ENCODE peak calls at places on chromosomes 5 and 9, in four cellular contexts. One of them, this sample, is unnamed.

GRCh38 chr9:121674952-121675351 is 23.5 kb downstream of the DAB2IP start:
- DNase-seq in GM12878: no peak
- DNase-seq in H1: no peak
- DNase-seq in HepG2: no peak
- DNase-seq in this sample: no peak

GRCh38 chr5:1514027-1514818 is 9.5 kb downstream of the LPCAT1 start:
- DNase-seq in GM12878: no peak
- DNase-seq in H1: no peak
- DNase-seq in HepG2: no peak
- DNase-seq in this sample: no peak

GRCh38 chr5:26231316-26231715 is 807.1 kb downstream of the CDH9 start:
- DNase-seq in GM12878: no peak
- DNase-seq in H1: no peak
- DNase-seq in HepG2: no peak
- DNase-seq in this sample: no peak

GRCh38 chr9:127828262-127829031 is 25.8 kb downstream of the FPGS start:
- DNase-seq in GM12878: no peak
- DNase-seq in H1: peak
- DNase-seq in HepG2: peak
- DNase-seq in this sample: peak

GRCh38 chr5:18394154-18394804 is 760.0 kb downstream of the TAF11L14 start:
- DNase-seq in GM12878: no peak
- DNase-seq in H1: peak
- DNase-seq in HepG2: peak
- DNase-seq in this sample: peak

GRCh38 chr5:150457112-150457511 is 7.6 kb upstream of the RPS14 start:
- DNase-seq in GM12878: no peak
- DNase-seq in H1: no peak
- DNase-seq in HepG2: no peak
- DNase-seq in this sample: no peak

GRCh38 chr9:110536802-110537201 is 42.7 kb downstream of the SVEP1 start:
- DNase-seq in GM12878: no peak
- DNase-seq in H1: no peak
- DNase-seq in HepG2: no peak
- DNase-seq in this sample: no peak

GRCh38 chr5:31476607-31477200 is 55.2 kb downstream of the DROSHA start:
- DNase-seq in GM12878: no peak
- DNase-seq in H1: no peak
- DNase-seq in HepG2: no peak
- DNase-seq in this sample: no peak

GRCh38 chr5:170143091-170143490 is 37.4 kb downstream of the FOXI1 start:
- DNase-seq in GM12878: no peak
- DNase-seq in H1: no peak
- DNase-seq in HepG2: no peak
- DNase-seq in this sample: no peak

GRCh38 chr9:109806506-109807115 is 26.6 kb downstream of the PALM2AKAP2 start:
- DNase-seq in GM12878: no peak
- DNase-seq in H1: no peak
- DNase-seq in HepG2: no peak
- DNase-seq in this sample: no peak

GRCh38 chr5:152271420-152271819 is 133.7 kb downstream of the NMUR2 start:
- DNase-seq in GM12878: peak
- DNase-seq in H1: no peak
- DNase-seq in HepG2: peak
- DNase-seq in this sample: peak

GRCh38 chr5:44875661-44876250 is 67.0 kb downstream of the MRPS30 start:
- DNase-seq in GM12878: peak
- DNase-seq in H1: no peak
- DNase-seq in HepG2: peak
- DNase-seq in this sample: no peak

GRCh38 chr9:77714077-77714549 is 66.0 kb upstream of the GNA14 start:
- DNase-seq in GM12878: no peak
- DNase-seq in H1: no peak
- DNase-seq in HepG2: no peak
- DNase-seq in this sample: no peak

GRCh38 chr9:136748201-136748600 is at the start of gene LCN6:
- DNase-seq in GM12878: no peak
- DNase-seq in H1: no peak
- DNase-seq in HepG2: no peak
- DNase-seq in this sample: no peak
- H3K4me3 ChIP-seq in GM12878: no peak
- H3K4me3 ChIP-seq in H1: no peak
- H3K4me3 ChIP-seq in HepG2: no peak
- H3K4me3 ChIP-seq in this sample: no peak

DNA sequence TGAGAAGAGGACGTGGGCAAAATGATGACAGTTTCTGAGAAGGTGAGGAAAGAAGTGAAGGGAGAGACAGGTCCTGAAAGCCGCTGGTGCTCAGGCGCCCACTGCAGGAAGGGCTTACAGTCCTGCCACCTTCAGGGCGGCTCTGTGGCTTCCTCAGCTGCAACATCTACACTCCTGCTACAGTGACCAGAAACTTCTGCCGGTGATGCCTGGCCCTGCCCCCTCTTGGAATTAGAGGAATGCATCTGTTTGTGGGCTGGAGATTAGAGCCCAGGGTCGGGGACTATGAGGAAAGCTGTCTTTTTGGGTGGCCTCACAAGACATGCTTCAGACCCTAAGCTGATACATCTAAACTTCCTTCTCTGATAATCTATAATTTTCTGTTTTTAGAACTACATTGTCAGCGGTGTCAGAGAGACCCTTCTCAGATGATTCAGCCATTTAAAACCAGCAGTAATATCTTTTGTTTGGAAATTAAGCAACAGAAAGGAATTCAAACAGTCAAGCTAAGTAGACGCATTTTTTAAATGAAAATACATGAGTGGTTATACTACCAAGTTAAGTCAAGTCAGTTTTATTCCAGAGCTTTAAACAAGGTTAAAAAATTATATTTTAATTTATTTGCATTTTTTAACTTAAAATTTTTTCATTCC is 30.4 kb downstream of the PRDM6 start:
- DNase-seq in GM12878: no peak
- DNase-seq in H1: peak
- DNase-seq in HepG2: peak
- DNase-seq in this sample: peak
- TF ChIP-seq SUZ12 in GM12878: no peak
- TF ChIP-seq SUZ12 in H1: no peak
- TF ChIP-seq SUZ12 in HepG2: no peak
- TF ChIP-seq SUZ12 in this sample: no peak

GRCh38 chr9:132589148-132590036 is 7.0 kb downstream of the BARHL1 start:
- DNase-seq in GM12878: no peak
- DNase-seq in H1: no peak
- DNase-seq in HepG2: no peak
- DNase-seq in this sample: no peak
- H3K4me3 ChIP-seq in GM12878: no peak
- H3K4me3 ChIP-seq in H1: peak
- H3K4me3 ChIP-seq in HepG2: no peak
- H3K4me3 ChIP-seq in this sample: peak

GRCh38 chr5:15585128-15585527 is 85.1 kb downstream of the FBXL7 start:
- DNase-seq in GM12878: no peak
- DNase-seq in H1: no peak
- DNase-seq in HepG2: no peak
- DNase-seq in this sample: no peak
- TF ChIP-seq SUZ12 in GM12878: no peak
- TF ChIP-seq SUZ12 in H1: no peak
- TF ChIP-seq SUZ12 in HepG2: no peak
- TF ChIP-seq SUZ12 in this sample: no peak

GRCh38 chr9:134996591-134997530 is 79.1 kb upstream of the FCN1 start:
- DNase-seq in GM12878: no peak
- DNase-seq in H1: no peak
- DNase-seq in HepG2: no peak
- DNase-seq in this sample: no peak
- H3K4me3 ChIP-seq in GM12878: no peak
- H3K4me3 ChIP-seq in H1: no peak
- H3K4me3 ChIP-seq in HepG2: no peak
- H3K4me3 ChIP-seq in this sample: no peak

GRCh38 chr9:25677301-25678146 is 720 bp downstream of the TUSC1 start:
- DNase-seq in GM12878: no peak
- DNase-seq in H1: no peak
- DNase-seq in HepG2: no peak
- DNase-seq in this sample: no peak
- TF ChIP-seq SUZ12 in GM12878: no peak
- TF ChIP-seq SUZ12 in H1: no peak
- TF ChIP-seq SUZ12 in HepG2: no peak
- TF ChIP-seq SUZ12 in this sample: no peak

DNA sequence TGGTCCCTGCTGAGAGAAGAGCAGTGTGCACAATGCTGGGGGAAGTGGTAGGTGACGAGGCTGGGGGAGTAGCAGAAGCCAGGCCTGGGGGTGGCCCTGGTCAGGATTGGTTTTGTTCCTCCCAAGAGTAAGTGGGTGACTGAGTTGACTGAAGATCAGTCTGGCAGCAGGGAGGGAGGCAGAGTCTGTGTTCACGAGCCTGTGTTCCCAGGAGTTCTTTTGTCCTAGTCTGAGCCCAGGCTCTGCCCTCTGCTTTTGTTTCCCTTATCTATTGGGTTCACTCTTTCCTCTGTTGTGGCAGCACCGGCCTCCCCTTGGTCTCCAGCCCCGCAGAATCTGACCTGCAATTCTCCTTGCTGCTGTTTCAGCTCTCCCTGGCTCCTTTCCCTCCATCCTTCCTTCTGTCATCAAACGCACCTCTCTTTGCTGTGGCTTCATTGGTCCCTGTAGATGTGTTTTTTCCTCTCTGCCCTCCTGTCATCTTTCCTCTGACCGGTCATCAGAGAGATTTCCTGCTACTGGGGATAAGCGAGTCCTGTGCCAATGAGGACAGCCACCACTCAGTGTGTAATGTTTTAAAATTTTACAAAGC is 607.4 kb downstream of the KIF4B start:
- DNase-seq in GM12878: no peak
- DNase-seq in H1: no peak
- DNase-seq in HepG2: no peak
- DNase-seq in this sample: no peak
- H3K4me3 ChIP-seq in GM12878: no peak
- H3K4me3 ChIP-seq in H1: no peak
- H3K4me3 ChIP-seq in HepG2: no peak
- H3K4me3 ChIP-seq in this sample: no peak

GRCh38 chr5:17132444-17133083 is 84.9 kb upstream of the BASP1 start:
- DNase-seq in GM12878: no peak
- DNase-seq in H1: no peak
- DNase-seq in HepG2: no peak
- DNase-seq in this sample: no peak
- TF ChIP-seq SUZ12 in GM12878: no peak
- TF ChIP-seq SUZ12 in H1: no peak
- TF ChIP-seq SUZ12 in HepG2: no peak
- TF ChIP-seq SUZ12 in this sample: no peak

This sample was measured in NT2/D1.